ENCODE peak calls at places on chromosome 12, in five cellular contexts. X, N, B, U and H are unnamed samples.

GRCh38 chr12:57476162-57476992 is 3.3 kb downstream of the ARHGAP9 start:
- DNase-seq in X (peak; percentile 41), N (peak; percentile 94), B (no peak), U (peak; percentile 50), H (no peak)

GRCh38 chr12:40561395-40561966 is 130.8 kb upstream of the CNTN1 start:
- DNase-seq in X (no peak), N (no peak), B (no peak), U (no peak), H (no peak)

GRCh38 chr12:111430418-111431353 is 25.0 kb downstream of the SH2B3 start:
- DNase-seq in X (no peak), N (no peak), B (no peak), U (no peak), H (no peak)

GRCh38 chr12:103799504-103800251 is 41.4 kb downstream of the NT5DC3 start:
- DNase-seq in X (no peak), N (no peak), B (no peak), U (peak; percentile 20), H (no peak)

GRCh38 chr12:98870521-98870920 is 225.4 kb downstream of the APAF1 start:
- DNase-seq in X (no peak), N (no peak), B (no peak), U (no peak), H (no peak)

GRCh38 chr12:89350661-89351488 is 1.4 kb downstream of the DUSP6 start:
- DNase-seq in X (no peak), N (peak; percentile 86), B (no peak), U (peak; percentile 33), H (no peak)

GRCh38 chr12:56122637-56123036 is 4.6 kb downstream of the ZC3H10 start:
- DNase-seq in X (no peak), N (no peak), B (no peak), U (no peak), H (no peak)

GRCh38 chr12:116731801-116732200 is 6.1 kb downstream of the SPRING1 start:
- DNase-seq in X (no peak), N (no peak), B (no peak), U (no peak), H (no peak)

GRCh38 chr12:93990832-93991748 is 157.3 kb upstream of the PLXNC1 start:
- DNase-seq in X (no peak), N (no peak), B (no peak), U (no peak), H (no peak)

GRCh38 chr12:102249073-102249854 is 51.6 kb upstream of the PMCH start:
- DNase-seq in X (no peak), N (no peak), B (no peak), U (no peak), H (no peak)

GRCh38 chr12:119869720-119870119 is 7.4 kb downstream of the CIT start:
- DNase-seq in X (no peak), N (no peak), B (peak; percentile 12), U (no peak), H (no peak)

GRCh38 chr12:5379737-5380496 is 52.0 kb upstream of the NTF3 start:
- DNase-seq in X (no peak), N (no peak), B (peak; percentile 60), U (no peak), H (no peak)

GRCh38 chr12:6570264-6570887 is 2.3 kb upstream of the NOP2 start:
- DNase-seq in X (peak; percentile 56), N (peak; percentile 83), B (peak; percentile 37), U (peak; percentile 64), H (no peak)

GRCh38 chr12:131486831-131487230 is 224.1 kb upstream of the SFSWAP start:
- DNase-seq in X (no peak), N (no peak), B (no peak), U (no peak), H (no peak)

GRCh38 chr12:132003846-132004245 is 54.1 kb downstream of the EP400 start:
- DNase-seq in X (no peak), N (no peak), B (no peak), U (no peak), H (no peak)

GRCh38 chr12:16189849-16190248 is 87.6 kb downstream of the SLC15A5 start:
- DNase-seq in X (no peak), N (no peak), B (no peak), U (no peak), H (no peak)

GRCh38 chr12:23895792-23896218 is 53.7 kb downstream of the SOX5 start:
- DNase-seq in X (no peak), N (no peak), B (no peak), U (no peak), H (no peak)

GRCh38 chr12:8709124-8709830 is 11.5 kb downstream of the RIMKLB start:
- DNase-seq in X (peak; percentile 53), N (no peak), B (no peak), U (peak; percentile 40), H (no peak)

GRCh38 chr12:50563434-50563787 is 58.6 kb downstream of the DIP2B start:
- DNase-seq in X (no peak), N (no peak), B (no peak), U (no peak), H (no peak)

GRCh38 chr12:26130728-26131127 is 5.9 kb upstream of the BHLHE41 start:
- DNase-seq in X (no peak), N (no peak), B (no peak), U (no peak), H (no peak)

GRCh38 chr12:130849561-130850417 is 10.7 kb upstream of the STX2 start:
- DNase-seq in X (no peak), N (peak; percentile 34), B (no peak), U (no peak), H (no peak)

GRCh38 chr12:122295877-122296276 is 29.6 kb upstream of the VPS33A start:
- DNase-seq in X (no peak), N (no peak), B (no peak), U (no peak), H (no peak)

GRCh38 chr12:6250343-6250742 is 50.1 kb downstream of the CD9 start:
- DNase-seq in X (no peak), N (no peak), B (no peak), U (no peak), H (no peak)

GRCh38 chr12:9851927-9852326 is 17.2 kb downstream of the CLEC2B start:
- DNase-seq in X (no peak), N (no peak), B (no peak), U (no peak), H (no peak)

GRCh38 chr12:127559349-127560040 is 707.5 kb upstream of the TMEM132C start:
- DNase-seq in X (peak; percentile 40), N (peak; percentile 73), B (no peak), U (peak; percentile 22), H (peak; percentile 90)

GRCh38 chr12:88644946-88645702 is 64.9 kb upstream of the KITLG start:
- DNase-seq in X (no peak), N (no peak), B (no peak), U (no peak), H (no peak)

GRCh38 chr12:42780671-42781070 is 191.1 kb upstream of the PRICKLE1 start:
- DNase-seq in X (no peak), N (no peak), B (no peak), U (no peak), H (no peak)

GRCh38 chr12:47823422-47824086 is 3.9 kb upstream of the HDAC7 start:
- DNase-seq in X (no peak), N (no peak), B (no peak), U (no peak), H (no peak)

GRCh38 chr12:1474567-1475153 is 119.7 kb downstream of the FBXL14 start:
- DNase-seq in X (no peak), N (no peak), B (peak; percentile 43), U (no peak), H (no peak)

GRCh38 chr12:1473418-1473817 is 121.0 kb downstream of the FBXL14 start:
- DNase-seq in X (no peak), N (peak; percentile 81), B (no peak), U (peak; percentile 29), H (no peak)

GRCh38 chr12:1471224-1471623 is 123.2 kb downstream of the FBXL14 start:
- DNase-seq in X (no peak), N (no peak), B (no peak), U (no peak), H (no peak)

GRCh38 chr12:1470051-1470450 is 124.3 kb downstream of the FBXL14 start:
- DNase-seq in X (no peak), N (no peak), B (no peak), U (no peak), H (no peak)

GRCh38 chr12:1474059-1474537 is 120.3 kb downstream of the FBXL14 start:
- DNase-seq in X (no peak), N (no peak), B (peak; percentile 65), U (no peak), H (no peak)
- TF ChIP-seq POLR2A in X (no peak), N (no peak), B (no peak), U (no peak), H (no peak)

GRCh38 chr12:105400227-105400626 is 69.7 kb downstream of the C12orf75 start:
- DNase-seq in X (no peak), N (no peak), B (no peak), U (no peak), H (no peak)
- TF ChIP-seq POLR2AphosphoS5 in X (no peak), N (no peak), B (no peak), U (no peak), H (no peak)

DNA sequence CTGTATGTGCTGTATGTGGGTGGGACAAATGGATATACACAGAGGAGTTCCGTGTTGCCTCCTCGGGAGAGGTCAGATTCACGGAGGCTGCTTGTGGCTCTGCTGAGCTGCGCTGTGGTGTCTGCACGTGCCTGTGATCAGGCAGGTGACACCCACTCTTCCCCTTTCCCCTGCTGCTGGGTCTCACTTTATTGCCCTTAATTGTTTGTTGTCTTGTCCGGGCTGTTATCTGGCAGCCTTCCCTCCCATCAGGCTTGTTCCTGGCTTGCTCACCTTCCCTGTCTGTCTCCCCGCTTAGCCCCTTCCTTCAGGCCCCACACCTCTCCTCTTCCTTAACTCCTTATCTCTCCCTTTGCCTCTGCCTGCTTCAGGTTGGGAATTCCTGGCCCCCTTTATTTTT is 13.5 kb downstream of the WNT5B start:
- DNase-seq in X (no peak), N (no peak), B (no peak), U (no peak), H (no peak)
- H3K36me3 ChIP-seq in X (peaks cover 3% of the 10 kb centered on the region), N (no peaks in the 10 kb centered on the region), B (no peaks in the 10 kb centered on the region), U (no peaks in the 10 kb centered on the region), H (peaks cover 4% of the 10 kb centered on the region)

GRCh38 chr12:52067081-52067374 is 2.8 kb upstream of the ATG101 start:
- DNase-seq in X (no peak), N (no peak), B (no peak), U (no peak), H (no peak)

GRCh38 chr12:52069410-52070242 is at the start of gene ATG101:
- DNase-seq in X (peak; percentile 91), N (peak; percentile 97), B (peak; percentile 94), U (peak; percentile 91), H (peak; percentile 97)

GRCh38 chr12:52063081-52063985 is 6.4 kb upstream of the ATG101 start:
- DNase-seq in X (no peak), N (no peak), B (no peak), U (no peak), H (no peak)

GRCh38 chr12:52063986-52064649 is 5.7 kb upstream of the ATG101 start:
- DNase-seq in X (no peak), N (no peak), B (no peak), U (peak; percentile 39), H (no peak)

GRCh38 chr12:52066346-52067080 is 3.3 kb upstream of the ATG101 start:
- DNase-seq in X (no peak), N (no peak), B (no peak), U (no peak), H (no peak)
- TF ChIP-seq POLR2A in X (no peak), N (no peak), B (no peak), U (no peak), H (no peak)